ENCODE peak calls at places on chromosomes 16 and 17, in nine cellular contexts. S is HuH-7.5; E is activated T-helper 2 cell treated with anti-CD3 and anti-CD28 coated beads, Interferon-gamma antibody, Interleukin-2, Interleukin-4, amounts not matched to agents 10 μg/mL and 5 μg/mL and 100 μg/mL, durations not matched to agents 14 hours and 24 hours and 36 hours; O is T-helper 17 cell; W is activated CD8-positive, alpha-beta T cell treated with anti-CD3 and anti-CD28 coated beads for 36 hours; N is GM04504; V is tibial nerve; T is NCI-H2081 treated with DMSO at 0.1 percent for 48 hours; L is aorta. D is an unnamed sample.

GRCh38 chr17:59361916-59362810 is 30.7 kb downstream of the YPEL2 start:
- DNase-seq in S (no peak), E (peak), O (no peak), W (peak), N (peak), V (no peak), T (no peak), L (no peak), D (no peak)

GRCh38 chr16:55264949-55265348 is 59.1 kb upstream of the IRX6 start:
- DNase-seq in S (no peak), E (no peak), O (no peak), W (no peak), N (no peak), V (no peak), T (no peak), L (no peak), D (no peak)

GRCh38 chr16:85515830-85516397 is 97.2 kb upstream of the GSE1 start:
- DNase-seq in S (peak), E (no peak), O (no peak), W (no peak), N (no peak), V (no peak), T (no peak), L (no peak), D (no peak)

GRCh38 chr17:22158364-22158763 is 466.0 kb downstream of the KCNJ18 start:
- DNase-seq in S (no peak), E (no peak), O (no peak), W (no peak), N (no peak), V (no peak), T (no peak), L (no peak), D (no peak)

GRCh38 chr16:65125322-65125721 is 3.5 kb upstream of the CDH11 start:
- DNase-seq in S (no peak), E (no peak), O (no peak), W (no peak), N (no peak), V (no peak), T (no peak), L (no peak), D (no peak)

GRCh38 chr17:79842136-79842655 is 3.0 kb upstream of the CBX4 start:
- DNase-seq in S (no peak), E (no peak), O (no peak), W (no peak), N (no peak), V (no peak), T (no peak), L (no peak), D (no peak)

GRCh38 chr16:1379863-1380174 is 28.1 kb downstream of the GNPTG start:
- DNase-seq in S (no peak), E (no peak), O (no peak), W (no peak), N (no peak), V (no peak), T (no peak), L (no peak), D (no peak)

GRCh38 chr17:67027031-67027628 is 17.2 kb upstream of the CACNG1 start:
- DNase-seq in S (no peak), E (no peak), O (no peak), W (no peak), N (no peak), V (no peak), T (no peak), L (no peak), D (no peak)

GRCh38 chr17:51435641-51436091 is 175.3 kb downstream of the UTP18 start:
- DNase-seq in S (peak), E (no peak), O (peak), W (peak), N (no peak), V (no peak), T (peak), L (no peak), D (no peak)

GRCh38 chr17:78358538-78359215 is 1.2 kb downstream of the SOCS3 start:
- DNase-seq in S (no peak), E (peak), O (no peak), W (peak), N (no peak), V (no peak), T (no peak), L (no peak), D (no peak)

GRCh38 chr16:8808613-8809353 is 11.1 kb downstream of the PMM2 start:
- DNase-seq in S (no peak), E (no peak), O (no peak), W (no peak), N (no peak), V (no peak), T (no peak), L (no peak), D (no peak)

GRCh38 chr17:50239913-50240312 is 34.4 kb upstream of the TMEM92 start:
- DNase-seq in S (no peak), E (no peak), O (no peak), W (no peak), N (no peak), V (no peak), T (no peak), L (no peak), D (no peak)

GRCh38 chr17:48241131-48241591 is 133.6 kb downstream of the SNX11 start:
- DNase-seq in S (no peak), E (no peak), O (no peak), W (peak), N (peak), V (no peak), T (peak), L (no peak), D (no peak)